ENCODE peak calls at places on chromosomes 12 and 14, in four cellular contexts. M, A, V and E are unnamed samples.

GRCh38 chr14:68616255-68616902 is 176.5 kb downstream of the ZFP36L1 start:
- DNase-seq in M (no peak), A (no peak), V (no peak), E (peak; percentile 48)

GRCh38 chr14:32703246-32703645 is 235.4 kb upstream of the NPAS3 start:
- DNase-seq in M (no peak), A (no peak), V (no peak), E (no peak)

GRCh38 chr12:70069221-70069811 is 173.9 kb upstream of the CNOT2 start:
- DNase-seq in M (no peak), A (no peak), V (no peak), E (no peak)

GRCh38 chr14:65847065-65847847 is 434.7 kb downstream of the FUT8 start:
- DNase-seq in M (no peak), A (peak; percentile 10), V (no peak), E (no peak)

GRCh38 chr14:26984318-26985177 is 386.7 kb upstream of the NOVA1 start:
- DNase-seq in M (peak; percentile 70), A (peak; percentile 55), V (peak; percentile 11), E (peak; percentile 71)

GRCh38 chr12:46617167-46617566 is 208.6 kb downstream of the SLC38A4 start:
- DNase-seq in M (no peak), A (no peak), V (no peak), E (peak; percentile 36)

GRCh38 chr14:41404121-41404520 is 202.6 kb upstream of the LRFN5 start:
- DNase-seq in M (no peak), A (no peak), V (no peak), E (no peak)

GRCh38 chr14:56555921-56556570 is 23.6 kb upstream of the TMEM260 start:
- DNase-seq in M (no peak), A (no peak), V (peak; percentile 41), E (peak; percentile 50)

GRCh38 chr14:75952489-75952888 is 29.3 kb downstream of the TGFB3 start:
- DNase-seq in M (no peak), A (no peak), V (no peak), E (no peak)

GRCh38 chr12:34335819-34336262 is 313.5 kb downstream of the ALG10 start:
- DNase-seq in M (no peak), A (no peak), V (peak; percentile 85), E (no peak)

GRCh38 chr12:108634225-108634795 is 616 bp upstream of the SELPLG start:
- DNase-seq in M (no peak), A (no peak), V (peak; percentile 53), E (no peak)

GRCh38 chr14:53295985-53296582 is 143.0 kb upstream of the DDHD1 start:
- DNase-seq in M (no peak), A (no peak), V (peak; percentile 15), E (peak; percentile 52)

GRCh38 chr14:91048676-91049075 is 11.8 kb downstream of the RPS6KA5 start:
- DNase-seq in M (no peak), A (no peak), V (no peak), E (no peak)

GRCh38 chr14:100653409-100653808 is 66.2 kb upstream of the BEGAIN start:
- DNase-seq in M (peak; percentile 57), A (no peak), V (peak; percentile 64), E (no peak)

GRCh38 chr12:99957866-99958466 is 26.8 kb downstream of the ANKS1B start:
- DNase-seq in M (no peak), A (no peak), V (no peak), E (peak; percentile 27)

GRCh38 chr12:1579626-1580025 is 14.8 kb downstream of the FBXL14 start:
- DNase-seq in M (no peak), A (no peak), V (no peak), E (no peak)

GRCh38 chr12:28216016-28216415 is 25.8 kb downstream of the CCDC91 start:
- DNase-seq in M (no peak), A (no peak), V (no peak), E (no peak)

GRCh38 chr12:51202650-51203198 is 15.1 kb downstream of the POU6F1 start:
- DNase-seq in M (no peak), A (no peak), V (no peak), E (no peak)

GRCh38 chr12:113007166-113007565 is 28.8 kb downstream of the OAS2 start:
- DNase-seq in M (no peak), A (no peak), V (no peak), E (peak; percentile 51)

GRCh38 chr12:64701283-64701682 is 57.9 kb downstream of the GNS start:
- DNase-seq in M (no peak), A (no peak), V (no peak), E (no peak)

GRCh38 chr12:46219892-46220655 is 48.8 kb downstream of the SLC38A1 start:
- DNase-seq in M (no peak), A (no peak), V (peak; percentile 81), E (peak; percentile 70)

GRCh38 chr12:18502422-18502821 is 235.4 kb downstream of the PLCZ1 start:
- DNase-seq in M (no peak), A (no peak), V (no peak), E (no peak)

GRCh38 chr14:103155013-103155412 is 31.8 kb downstream of the TNFAIP2 start:
- DNase-seq in M (no peak), A (no peak), V (no peak), E (peak; percentile 79)

GRCh38 chr12:64682572-64683277 is 72.4 kb downstream of the RASSF3 start:
- DNase-seq in M (no peak), A (no peak), V (no peak), E (peak; percentile 39)

GRCh38 chr12:87430444-87430843 is 598.8 kb downstream of the C12orf50 start:
- DNase-seq in M (no peak), A (no peak), V (no peak), E (peak; percentile 45)

GRCh38 chr12:16359512-16360491 is 12.4 kb downstream of the MGST1 start:
- DNase-seq in M (peak; percentile 83), A (peak; percentile 55), V (peak; percentile 31), E (peak; percentile 66)

GRCh38 chr14:103801459-103801858 is 45.9 kb downstream of the PPP1R13B start:
- DNase-seq in M (no peak), A (no peak), V (no peak), E (peak; percentile 92)

GRCh38 chr12:83477706-83478105 is 791.0 kb downstream of the TMTC2 start:
- DNase-seq in M (no peak), A (no peak), V (no peak), E (no peak)

GRCh38 chr14:36583242-36584166 is 1.1 kb upstream of the NKX2-8 start:
- DNase-seq in M (peak; percentile 29), A (no peak), V (no peak), E (no peak)

GRCh38 chr14:33271216-33271615 is 332.5 kb downstream of the NPAS3 start:
- DNase-seq in M (no peak), A (no peak), V (no peak), E (no peak)

GRCh38 chr12:132638541-132639408 is 20.2 kb downstream of the P2RX2 start:
- DNase-seq in M (peak; percentile 46), A (no peak), V (no peak), E (peak; percentile 29)

GRCh38 chr14:32913725-32914124 is 25.0 kb upstream of the NPAS3 start:
- DNase-seq in M (no peak), A (no peak), V (no peak), E (peak; percentile 11)

GRCh38 chr12:67881565-67881964 is 107.7 kb upstream of the IFNG-AS1 start:
- DNase-seq in M (no peak), A (no peak), V (no peak), E (no peak)

GRCh38 chr12:102334765-102335164 is 137.1 kb upstream of the PMCH start:
- DNase-seq in M (no peak), A (no peak), V (no peak), E (no peak)

GRCh38 chr14:54776361-54777001 is 126.1 kb downstream of the GCH1 start:
- DNase-seq in M (no peak), A (no peak), V (no peak), E (peak; percentile 33)

GRCh38 chr14:90418053-90418452 is 21.2 kb downstream of the CALM1 start:
- DNase-seq in M (no peak), A (no peak), V (no peak), E (no peak)

GRCh38 chr14:57884175-57884574 is 18.3 kb upstream of the SLC35F4 start:
- DNase-seq in M (no peak), A (no peak), V (no peak), E (peak; percentile 12)
- TF ChIP-seq CTCF in M (no peak), A (peak; percentile 57), V (no peak), E (peak; percentile 52)

GRCh38 chr12:75560167-75560566 is 48.8 kb upstream of the KRR1 start:
- DNase-seq in M (no peak), A (no peak), V (no peak), E (peak; percentile 25)
- TF ChIP-seq CTCF in M (no peak), A (no peak), V (peak; percentile 18), E (peak; percentile 18)

DNA sequence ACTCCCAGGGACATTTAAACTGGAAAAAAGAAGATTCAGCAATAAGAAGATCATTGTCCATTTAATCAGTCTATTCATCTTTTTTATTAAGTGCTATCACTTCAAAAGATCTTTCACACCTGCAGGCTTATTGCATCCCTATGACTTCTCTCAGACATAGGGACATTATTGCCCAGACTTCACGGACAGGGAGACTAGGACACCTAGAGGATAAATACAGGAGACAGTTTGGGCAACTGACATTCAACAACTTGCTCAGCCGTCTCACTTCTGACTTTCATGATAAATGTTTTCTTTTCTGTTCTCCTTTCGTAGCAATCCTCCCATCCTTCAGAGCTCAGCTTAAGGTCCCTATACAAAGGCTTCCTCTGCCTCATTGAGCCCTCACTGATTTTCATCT is 84.3 kb downstream of the TMEM30B start:
- DNase-seq in M (no peak), A (no peak), V (no peak), E (peak; percentile 59)
- TF ChIP-seq CTCF in M (no peak), A (no peak), V (no peak), E (peak; percentile 40)

GRCh38 chr12:104999347-104999685 is 13.2 kb downstream of the NOPCHAP1 start:
- DNase-seq in M (no peak), A (no peak), V (no peak), E (no peak)

GRCh38 chr12:104994301-104994700 is 8.2 kb downstream of the NOPCHAP1 start:
- DNase-seq in M (no peak), A (no peak), V (no peak), E (no peak)

DNA sequence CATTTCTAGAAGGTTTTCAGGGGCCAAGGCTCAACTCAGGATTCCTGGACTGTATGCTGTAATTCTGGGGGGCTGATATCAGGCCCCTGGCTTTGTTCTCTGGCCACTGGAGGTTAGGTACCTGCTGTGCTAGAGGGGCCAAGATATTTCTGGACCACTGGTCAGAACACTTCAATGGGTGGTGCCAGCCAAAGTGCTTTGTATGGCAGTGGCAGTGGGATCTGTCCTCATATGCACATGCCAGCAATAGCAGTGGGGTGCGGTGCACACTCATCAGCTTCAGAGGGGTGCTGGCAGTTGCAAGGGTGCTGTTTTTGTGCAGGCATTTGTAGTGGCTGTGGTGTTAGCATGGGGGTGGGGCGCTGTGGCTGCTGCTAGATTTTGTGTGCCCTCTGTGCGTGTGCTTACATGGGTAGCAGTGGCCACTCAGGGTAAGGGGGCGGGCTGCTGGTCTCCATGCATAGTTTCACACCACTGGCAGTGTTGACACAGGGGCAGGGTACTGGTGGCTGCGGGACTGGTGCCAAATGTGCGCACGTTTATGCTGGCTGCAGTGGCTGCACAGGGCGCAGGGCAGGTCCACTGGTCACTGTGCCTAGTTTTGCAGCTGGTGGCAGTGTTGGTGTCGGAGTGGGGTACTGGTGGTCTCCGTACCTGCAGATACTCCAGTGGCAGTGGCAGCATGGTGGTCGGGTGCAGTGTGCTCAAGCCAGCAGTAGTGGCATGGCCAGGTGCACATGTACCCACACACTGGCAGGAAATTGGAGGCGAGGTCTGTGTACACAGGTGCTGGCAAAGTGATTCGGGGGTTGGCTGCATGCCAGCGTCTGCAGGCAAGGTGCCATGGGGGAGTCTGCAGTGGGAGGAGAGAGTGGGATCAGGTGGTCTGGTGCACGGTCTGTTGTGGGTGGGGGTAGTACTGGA is 12.6 kb downstream of the NOPCHAP1 start:
- DNase-seq in M (no peak), A (no peak), V (no peak), E (no peak)
- TF ChIP-seq CTCF in M (no peak), A (no peak), V (no peak), E (no peak)